ENCODE peak calls at places on chromosomes 4 and X, in seven cellular contexts. F is progenitor cell of endocrine pancreas, S is GM13976, K is SK-N-SH, W is endothelial cell, R is heart right ventricle, L is mammary epithelial cell. D is an unnamed sample.

GRCh38 chrX:68681443-68681941 is 34.0 kb downstream of the STARD8 start:
- DNase-seq in F (no peak), S (no peak), K (no peak), W (no peak), R (no peak), L (peak), D (no peak)

GRCh38 chr4:125956281-125956680 is 641.5 kb downstream of the FAT4 start:
- DNase-seq in F (no peak), S (no peak), K (no peak), W (no peak), R (no peak), L (no peak), D (no peak)

GRCh38 chr4:182478475-182478874 is 235.3 kb downstream of the TENM3 start:
- DNase-seq in F (no peak), S (peak), K (peak), W (no peak), R (no peak), L (peak), D (no peak)

GRCh38 chrX:69285881-69286545 is 120.8 kb upstream of the PJA1 start:
- DNase-seq in F (peak), S (peak), K (peak), W (peak), R (peak), L (peak), D (no peak)

GRCh38 chr4:7985891-7986441 is 46.3 kb upstream of the AFAP1 start:
- DNase-seq in F (no peak), S (no peak), K (no peak), W (peak), R (no peak), L (no peak), D (no peak)

GRCh38 chrX:24694825-24695224 is 1.1 kb downstream of the POLA1 start:
- DNase-seq in F (no peak), S (no peak), K (no peak), W (no peak), R (no peak), L (no peak), D (no peak)

GRCh38 chrX:57905141-57905540 is 5.1 kb downstream of the ZXDA start:
- DNase-seq in F (no peak), S (no peak), K (no peak), W (no peak), R (no peak), L (no peak), D (no peak)

GRCh38 chrX:150365953-150366911 is 3.1 kb downstream of the MAMLD1 start:
- DNase-seq in F (no peak), S (no peak), K (no peak), W (peak), R (peak), L (peak), D (no peak)

GRCh38 chrX:65034292-65034640 is 58.0 kb upstream of the ZC4H2 start:
- DNase-seq in F (no peak), S (peak), K (peak), W (no peak), R (no peak), L (no peak), D (no peak)

GRCh38 chr4:108601517-108601916 is 18.9 kb upstream of the RPL34 start:
- DNase-seq in F (no peak), S (no peak), K (no peak), W (no peak), R (no peak), L (peak), D (no peak)

GRCh38 chr4:93299116-93299515 is 529.4 kb upstream of the ATOH1 start:
- DNase-seq in F (no peak), S (no peak), K (no peak), W (no peak), R (no peak), L (no peak), D (no peak)

GRCh38 chr4:120263623-120264022 is 197.0 kb upstream of the MAD2L1 start:
- DNase-seq in F (no peak), S (no peak), K (no peak), W (no peak), R (no peak), L (no peak), D (no peak)

GRCh38 chr4:183504930-183505555 is at the start of gene ING2:
- DNase-seq in F (no peak), S (peak), K (peak), W (no peak), R (no peak), L (peak), D (no peak)

GRCh38 chr4:76579596-76580375 is 144.8 kb downstream of the SHROOM3 start:
- DNase-seq in F (no peak), S (no peak), K (peak), W (no peak), R (no peak), L (peak), D (no peak)

GRCh38 chr4:174681723-174682300 is 147.2 kb downstream of the GLRA3 start:
- DNase-seq in F (no peak), S (no peak), K (no peak), W (no peak), R (no peak), L (peak), D (no peak)

DNA sequence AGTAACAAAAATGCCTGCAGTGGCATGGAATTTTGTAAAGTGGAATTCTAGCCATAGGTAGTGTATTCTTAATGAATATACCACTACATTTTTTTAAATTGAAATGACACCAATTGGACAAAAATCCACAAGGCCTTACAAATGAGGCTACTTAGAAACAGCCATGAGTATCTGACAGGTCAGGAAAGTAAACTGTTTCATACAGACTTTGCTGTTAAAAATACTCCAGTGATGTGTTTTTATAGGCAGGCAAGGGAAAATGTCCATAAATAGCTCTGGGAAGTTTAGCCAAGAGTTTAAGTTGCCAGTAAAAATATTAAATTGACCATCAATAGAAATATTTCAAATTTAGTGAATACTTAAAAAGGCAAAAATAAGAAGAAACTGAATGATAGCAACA is 41.8 kb upstream of the PDLIM5 start:
- DNase-seq in F (no peak), S (no peak), K (no peak), W (no peak), R (no peak), L (no peak), D (no peak)
- TF ChIP-seq CTCF in F (no peak), S (no peak), K (no peak), W (no peak), R (no peak), L (no peak), D (no peak)

DNA sequence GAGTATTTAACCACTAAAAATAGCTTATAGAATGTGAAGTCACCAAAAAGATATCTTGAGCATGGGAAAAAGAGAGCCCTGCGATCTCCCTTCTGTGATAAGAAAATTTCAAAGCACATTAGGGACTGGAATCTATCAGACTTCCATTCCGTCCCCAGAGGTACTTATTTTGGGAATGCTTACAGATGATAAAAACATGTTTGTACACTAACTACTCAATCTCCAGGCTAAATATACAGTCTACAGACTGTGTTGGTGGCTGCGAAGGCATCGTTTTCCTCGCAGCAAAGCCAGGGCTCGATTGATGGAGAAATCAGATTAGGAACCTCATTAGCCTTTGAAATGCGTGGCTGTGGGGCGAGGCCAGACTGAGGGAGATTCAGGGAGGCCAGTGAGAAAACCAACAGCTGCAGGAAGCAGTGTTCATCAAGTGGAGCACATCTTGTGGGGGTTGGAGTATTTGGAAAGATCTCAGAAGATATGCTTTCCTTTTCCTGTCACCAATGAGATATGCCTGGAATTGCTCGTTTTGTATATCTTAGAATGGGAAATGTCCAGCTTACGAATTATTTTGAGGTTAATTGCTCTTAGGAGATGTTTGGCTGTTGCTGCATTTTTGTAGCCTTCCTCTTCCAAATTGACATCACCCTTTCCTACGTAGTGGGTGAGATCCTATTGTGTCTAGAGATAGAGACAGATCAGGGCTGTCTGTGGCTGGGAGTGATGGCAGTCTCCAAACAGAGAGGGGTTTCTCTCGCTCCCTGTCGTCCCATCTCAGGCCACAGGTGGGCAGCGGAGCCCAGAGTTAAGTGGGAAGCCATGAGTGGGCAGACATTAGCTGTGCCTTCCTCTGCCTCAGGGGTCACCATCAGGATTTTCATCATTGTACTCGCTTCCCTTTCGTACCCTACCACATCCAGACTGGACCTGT is 225.0 kb upstream of the FAT1 start:
- DNase-seq in F (no peak), S (no peak), K (peak), W (peak), R (peak), L (no peak), D (no peak)
- TF ChIP-seq CTCF in F (peak), S (no peak), K (peak), W (no peak), R (peak), L (peak), D (peak)

DNA sequence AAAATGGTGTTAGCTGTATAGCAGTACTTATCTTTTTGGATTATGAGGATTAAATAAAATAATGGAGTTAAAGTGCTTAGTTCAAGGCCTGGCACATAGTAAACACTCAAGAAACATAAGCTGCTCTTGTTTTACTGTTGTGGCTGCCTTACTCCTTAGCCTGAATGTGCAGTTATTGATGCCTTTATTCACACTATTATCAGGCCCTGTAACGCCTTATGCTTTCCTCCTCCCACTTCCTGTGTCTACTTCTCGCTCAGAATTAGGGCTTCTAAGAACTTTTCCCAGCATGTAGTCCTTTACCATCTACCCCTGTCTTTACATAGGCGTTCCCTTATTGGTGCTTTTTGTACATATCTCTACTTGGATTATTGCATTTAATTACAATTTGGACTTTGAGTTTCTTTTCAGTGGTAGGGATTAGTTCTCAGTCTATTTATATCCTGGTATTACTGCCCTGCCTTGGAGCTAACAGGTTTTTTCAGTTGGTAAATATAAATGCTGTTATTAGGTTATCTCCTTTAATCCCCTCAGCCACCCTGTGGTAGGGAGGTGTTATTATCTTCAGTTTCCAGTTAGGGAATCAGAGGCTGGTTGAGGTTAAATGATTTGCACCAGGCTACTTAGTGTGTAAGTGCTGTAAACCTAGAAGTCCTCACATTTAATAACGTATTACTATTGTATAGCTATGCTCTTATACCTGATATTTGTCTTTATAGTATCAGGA is 83.9 kb downstream of the RBPJ start:
- DNase-seq in F (no peak), S (no peak), K (no peak), W (no peak), R (no peak), L (no peak), D (no peak)
- TF ChIP-seq CTCF in F (peak), S (no peak), K (peak), W (no peak), R (no peak), L (no peak), D (peak)

GRCh38 chr4:80090101-80090500 is 17.1 kb upstream of the ANTXR2 start:
- DNase-seq in F (no peak), S (no peak), K (no peak), W (no peak), R (no peak), L (no peak), D (no peak)
- TF ChIP-seq CTCF in F (no peak), S (no peak), K (no peak), W (no peak), R (no peak), L (no peak), D (no peak)

DNA sequence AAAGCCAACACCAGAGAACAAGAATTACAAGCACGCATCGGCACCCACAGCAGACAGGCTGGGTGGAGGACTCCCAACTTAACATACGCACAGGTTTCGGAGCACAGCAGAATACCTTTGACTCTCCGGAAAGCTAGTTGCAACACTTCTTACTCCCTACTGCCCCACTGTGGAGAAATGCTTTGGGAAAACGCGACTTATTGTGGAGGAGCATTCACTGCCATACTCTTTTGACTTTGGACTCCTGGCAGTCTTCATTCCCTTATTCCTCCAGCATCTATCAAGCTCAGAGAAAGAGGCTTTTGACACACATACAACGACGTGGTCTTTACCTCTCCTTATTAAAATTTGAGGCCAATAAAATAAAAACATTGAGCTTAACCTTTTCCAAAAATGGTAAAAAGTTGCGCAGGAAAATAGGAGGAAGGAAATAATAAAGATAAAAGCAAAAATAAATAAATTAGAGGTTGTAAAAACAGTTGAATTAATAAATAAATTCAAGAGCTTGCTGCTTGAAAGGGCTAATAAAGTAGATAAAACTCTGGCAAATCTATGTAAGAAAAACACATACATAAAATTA is 41.4 kb upstream of the GPC3 start:
- DNase-seq in F (peak), S (peak), K (peak), W (peak), R (peak), L (peak), D (no peak)
- TF ChIP-seq CTCF in F (peak), S (no peak), K (peak), W (peak), R (peak), L (peak), D (peak)

GRCh38 chrX:136708348-136708747 is 60.4 kb downstream of the CD40LG start:
- DNase-seq in F (no peak), S (no peak), K (peak), W (no peak), R (no peak), L (no peak), D (no peak)
- TF ChIP-seq CTCF in F (peak), S (peak), K (peak), W (peak), R (peak), L (peak), D (peak)

DNA sequence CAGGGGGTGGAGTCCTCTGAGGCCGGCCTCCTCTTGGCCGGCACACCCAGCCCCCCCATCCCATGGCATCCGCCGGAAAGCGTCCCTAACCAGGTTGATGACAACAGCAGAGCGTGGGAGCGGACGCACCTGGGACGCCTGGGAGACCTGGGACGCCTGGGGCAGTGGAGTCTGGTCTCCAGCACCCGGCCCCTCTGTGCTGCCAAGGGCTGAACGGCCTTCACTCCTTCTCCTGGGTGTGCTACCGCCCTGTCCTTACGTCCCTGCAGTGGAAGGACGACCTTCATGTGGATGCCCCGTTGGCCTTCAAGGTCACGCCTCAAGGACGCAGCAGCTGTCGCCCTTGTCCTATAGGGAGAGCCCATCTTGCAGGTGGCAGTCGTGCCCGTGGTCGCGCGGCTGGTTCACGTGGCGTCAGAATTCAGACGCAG is 26.9 kb downstream of the NKX1-1 start:
- DNase-seq in F (no peak), S (no peak), K (no peak), W (no peak), R (no peak), L (no peak), D (no peak)
- TF ChIP-seq CTCF in F (no peak), S (no peak), K (no peak), W (no peak), R (no peak), L (no peak), D (no peak)

GRCh38 chrX:151981129-151981528 is 6.7 kb upstream of the GABRE start:
- DNase-seq in F (no peak), S (no peak), K (no peak), W (no peak), R (no peak), L (peak), D (no peak)
- TF ChIP-seq CTCF in F (no peak), S (no peak), K (no peak), W (no peak), R (no peak), L (no peak), D (no peak)

GRCh38 chrX:96684339-96685204 is at the start of gene DIAPH2:
- DNase-seq in F (peak), S (peak), K (peak), W (peak), R (peak), L (peak), D (peak)
- TF ChIP-seq CTCF in F (peak), S (no peak), K (no peak), W (no peak), R (peak), L (no peak), D (no peak)

DNA sequence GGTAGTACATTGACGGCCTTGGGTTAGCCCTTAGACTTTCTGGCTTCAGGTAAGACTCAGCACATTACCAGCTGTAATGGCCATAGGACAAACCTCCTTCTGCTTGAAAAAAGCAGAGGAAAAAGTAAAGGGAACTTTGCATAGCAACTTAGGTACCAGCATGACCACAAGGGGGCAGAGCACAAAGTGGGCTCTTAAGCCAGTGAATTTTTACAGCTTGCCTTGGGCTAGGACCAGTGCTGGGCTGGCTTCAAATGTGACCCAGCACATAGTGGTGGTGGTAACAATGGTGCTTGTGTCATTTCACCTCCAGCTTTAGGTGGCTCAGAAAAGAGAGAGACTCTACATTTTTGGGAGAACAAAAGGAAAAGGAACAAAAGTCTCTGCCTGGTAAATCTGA is 66.1 kb downstream of the KLHL4 start:
- DNase-seq in F (no peak), S (no peak), K (peak), W (peak), R (no peak), L (peak), D (no peak)
- TF ChIP-seq CTCF in F (peak), S (peak), K (peak), W (peak), R (peak), L (peak), D (peak)

D was measured in osteocyte.